ENCODE peak calls at places on chromosome 14, in five cellular contexts. W is HepG2; O is osteoblast; K is left ventricle myocardium inferior; X is CD8-positive, alpha-beta T cell. S is an unnamed sample.

GRCh38 chr14:101500681-101501080 is 60.6 kb upstream of the DIO3 start:
- DNase-seq in W (no peak), O (peak; percentile 81), K (no peak), X (no peak), S (no peak)

GRCh38 chr14:44989497-44990440 is 27.8 kb downstream of the TOGARAM1 start:
- DNase-seq in W (no peak), O (no peak), K (no peak), X (no peak), S (no peak)

GRCh38 chr14:75295061-75295461 is 16.4 kb downstream of the FOS start:
- DNase-seq in W (no peak), O (peak; percentile 86), K (peak; percentile 57), X (no peak), S (no peak)

GRCh38 chr14:104306450-104307040 is 168.2 kb downstream of the KIF26A start:
- DNase-seq in W (no peak), O (peak; percentile 83), K (peak; percentile 4), X (no peak), S (no peak)

GRCh38 chr14:103533999-103534575 is 5.1 kb downstream of the TRMT61A start:
- DNase-seq in W (no peak), O (peak; percentile 56), K (no peak), X (no peak), S (no peak)

GRCh38 chr14:98954347-98955000 is 317.5 kb downstream of the BCL11B start:
- DNase-seq in W (no peak), O (no peak), K (no peak), X (no peak), S (no peak)

GRCh38 chr14:70685480-70686197 is 43.9 kb downstream of the TTC9 start:
- DNase-seq in W (no peak), O (no peak), K (no peak), X (no peak), S (no peak)

GRCh38 chr14:34461334-34462131 is 507 bp downstream of the SPTSSA start:
- DNase-seq in W (peak; percentile 89), O (peak; percentile 75), K (peak; percentile 47), X (peak; percentile 22), S (no peak)

GRCh38 chr14:37406095-37406494 is 189.0 kb downstream of the FOXA1 start:
- DNase-seq in W (no peak), O (no peak), K (no peak), X (no peak), S (no peak)

GRCh38 chr14:104280902-104281767 is 142.7 kb downstream of the KIF26A start:
- DNase-seq in W (no peak), O (peak; percentile 56), K (peak; percentile 6), X (no peak), S (no peak)

GRCh38 chr14:32203928-32204357 is 874 bp upstream of the RNU6-8 start:
- DNase-seq in W (peak; percentile 31), O (no peak), K (peak; percentile 21), X (peak; percentile 16), S (peak; percentile 36)

GRCh38 chr14:75437201-75438143 is 9.7 kb downstream of the JDP2 start:
- DNase-seq in W (no peak), O (no peak), K (no peak), X (no peak), S (no peak)

GRCh38 chr14:53002576-53002975 is 51.7 kb upstream of the FERMT2 start:
- DNase-seq in W (peak; percentile 13), O (peak; percentile 25), K (no peak), X (no peak), S (peak; percentile 7)

GRCh38 chr14:75689012-75689411 is 28.0 kb downstream of the TTLL5 start:
- DNase-seq in W (no peak), O (no peak), K (peak; percentile 37), X (no peak), S (no peak)

GRCh38 chr14:77219591-77219990 is 38.0 kb downstream of the TMEM63C start:
- DNase-seq in W (no peak), O (no peak), K (peak; percentile 31), X (no peak), S (no peak)

GRCh38 chr14:28756896-28757570 is 9.6 kb upstream of the FOXG1 start:
- DNase-seq in W (peak; percentile 72), O (no peak), K (no peak), X (no peak), S (no peak)

GRCh38 chr14:104146651-104147345 is 8.4 kb downstream of the KIF26A start:
- DNase-seq in W (no peak), O (peak; percentile 88), K (peak; percentile 13), X (no peak), S (no peak)

GRCh38 chr14:25237845-25238244 is 187.9 kb upstream of the STXBP6 start:
- DNase-seq in W (peak; percentile 59), O (no peak), K (no peak), X (no peak), S (no peak)

GRCh38 chr14:77181603-77182437 is at the start of gene TMEM63C:
- DNase-seq in W (peak; percentile 29), O (no peak), K (no peak), X (peak; percentile 42), S (peak; percentile 70)

GRCh38 chr14:98234208-98234607 is 1037.8 kb downstream of the BCL11B start:
- DNase-seq in W (no peak), O (no peak), K (no peak), X (no peak), S (no peak)

GRCh38 chr14:53640695-53641094 is 315.9 kb downstream of the BMP4 start:
- DNase-seq in W (no peak), O (no peak), K (no peak), X (no peak), S (no peak)

GRCh38 chr14:68011629-68012028 is 192.1 kb downstream of the RAD51B start:
- DNase-seq in W (no peak), O (no peak), K (no peak), X (no peak), S (no peak)

GRCh38 chr14:90554341-90554740 is 157.5 kb downstream of the CALM1 start:
- DNase-seq in W (no peak), O (no peak), K (peak; percentile 46), X (no peak), S (no peak)

GRCh38 chr14:102969060-102969791 is 46.8 kb downstream of the AMN start:
- DNase-seq in W (no peak), O (no peak), K (no peak), X (no peak), S (no peak)

GRCh38 chr14:42469637-42470426 is 863.2 kb downstream of the LRFN5 start:
- DNase-seq in W (no peak), O (peak; percentile 35), K (no peak), X (no peak), S (peak; percentile 4)

GRCh38 chr14:70663707-70664179 is 22.0 kb downstream of the TTC9 start:
- DNase-seq in W (no peak), O (peak; percentile 81), K (no peak), X (no peak), S (peak; percentile 59)

GRCh38 chr14:97788364-97788763 is 991.2 kb downstream of the VRK1 start:
- DNase-seq in W (no peak), O (no peak), K (no peak), X (no peak), S (no peak)

GRCh38 chr14:64294672-64295413 is 672 bp upstream of the ESR2 start:
- DNase-seq in W (peak; percentile 33), O (peak; percentile 90), K (peak; percentile 68), X (peak; percentile 84), S (peak; percentile 83)

GRCh38 chr14:70822706-70823185 is 13.4 kb upstream of the MAP3K9 start:
- DNase-seq in W (no peak), O (peak; percentile 81), K (peak; percentile 43), X (no peak), S (no peak)

GRCh38 chr14:49687942-49688700 is at the start of gene POLE2:
- DNase-seq in W (peak; percentile 55), O (peak; percentile 96), K (peak; percentile 78), X (peak; percentile 76), S (peak; percentile 90)

GRCh38 chr14:24369463-24369862 is 1.5 kb downstream of the NFATC4 start:
- DNase-seq in W (no peak), O (no peak), K (no peak), X (no peak), S (no peak)

GRCh38 chr14:74843653-74844052 is 32.3 kb downstream of the PROX2 start:
- DNase-seq in W (no peak), O (no peak), K (no peak), X (no peak), S (no peak)

GRCh38 chr14:96090441-96091148 is 51.4 kb downstream of the C14orf132 start:
- DNase-seq in W (no peak), O (peak; percentile 82), K (peak; percentile 81), X (no peak), S (no peak)

GRCh38 chr14:89336338-89336737 is 80.7 kb downstream of the FOXN3 start:
- DNase-seq in W (peak; percentile 27), O (no peak), K (no peak), X (no peak), S (no peak)

GRCh38 chr14:105398044-105398725 is at the start of gene TEX22:
- DNase-seq in W (peak; percentile 61), O (peak; percentile 99), K (peak; percentile 93), X (peak; percentile 93), S (peak; percentile 92)
- TF ChIP-seq CTCF in W (peak; percentile 56), O (no peak), K (peak; percentile 48), X (no peak), S (peak; percentile 53)

GRCh38 chr14:69355155-69355954 is 42.7 kb downstream of the ERH start:
- DNase-seq in W (no peak), O (peak; percentile 30), K (no peak), X (no peak), S (no peak)
- H3K4me3 ChIP-seq in W (no peak overlapping the region), O (no peak overlapping the region), K (no peak overlapping the region), X (no peak overlapping the region), S (peak overlapping the region; percentile 47)

GRCh38 chr14:100140452-100141132 is 18.9 kb downstream of the DEGS2 start:
- DNase-seq in W (peak; percentile 82), O (peak; percentile 80), K (no peak), X (no peak), S (no peak)
- TF ChIP-seq CTCF in W (peak; percentile 81), O (no peak), K (no peak), X (no peak), S (no peak)

GRCh38 chr14:23319746-23320583 is 1.3 kb upstream of the PABPN1 start:
- DNase-seq in W (no peak), O (no peak), K (no peak), X (no peak), S (no peak)
- H3K4me3 ChIP-seq in W (peak overlapping the region; percentile 22), O (peak overlapping the region; percentile 39), K (peak overlapping the region; percentile 97), X (peak overlapping the region; percentile 60), S (peak overlapping the region; percentile 69)

DNA sequence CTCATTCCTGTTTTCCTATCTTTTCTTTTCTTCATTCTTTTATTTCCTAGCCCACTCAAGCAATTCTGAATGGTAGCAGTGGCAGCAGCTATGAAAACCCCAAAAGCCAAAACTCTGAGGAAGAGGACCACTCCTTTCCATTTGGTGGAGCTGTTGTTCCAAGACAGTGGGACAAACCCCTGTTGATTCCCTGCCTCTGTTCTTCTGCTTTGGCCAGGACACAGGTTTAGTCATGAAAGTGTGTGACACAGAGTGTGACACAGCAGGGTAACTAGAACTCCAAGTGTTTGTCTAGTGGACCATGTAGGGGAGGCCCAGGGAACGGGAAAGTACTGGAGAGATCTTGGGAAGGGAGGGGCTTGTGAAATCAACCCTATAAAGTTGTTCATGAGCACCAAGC is 71.1 kb downstream of the PTCSC3 start:
- DNase-seq in W (peak; percentile 21), O (no peak), K (no peak), X (no peak), S (no peak)
- TF ChIP-seq CTCF in W (peak; percentile 57), O (no peak), K (no peak), X (no peak), S (peak; percentile 9)

DNA sequence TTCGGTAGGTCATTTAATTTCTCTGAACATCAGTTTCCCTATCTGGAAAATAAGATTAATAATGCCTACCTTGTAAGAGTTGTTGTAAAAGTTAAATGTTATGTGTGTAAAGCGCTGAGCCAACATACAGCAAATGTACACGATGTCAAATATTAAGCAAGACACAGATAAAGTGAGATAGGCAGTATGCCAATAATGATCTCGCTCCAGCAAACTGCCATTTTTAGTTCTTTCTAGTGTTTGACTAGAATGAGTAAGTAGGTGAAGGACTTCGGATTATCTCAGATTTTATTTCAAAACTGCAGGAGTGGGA is 838 bp downstream of the DHRS7 start:
- DNase-seq in W (peak; percentile 57), O (no peak), K (no peak), X (no peak), S (no peak)
- H3K4me3 ChIP-seq in W (peak overlapping the region; percentile 79), O (peak overlapping the region; percentile 86), K (peak overlapping the region; percentile 97), X (peak overlapping the region; percentile 68), S (peak overlapping the region; percentile 79)